ENCODE peak calls at places on chromosomes 4 and X, in ten cellular contexts. One of them, this sample, is unnamed.

GRCh38 chr4:144732584-144733130 is 86.7 kb downstream of the HHIP start:
- DNase-seq in stimulated activated CD4-positive, alpha-beta T cell treated with anti-CD3 and anti-CD28 coated beads, Interleukin-4, amount 100 ng/mL, for 48 hours: no peak
- DNase-seq in lower leg skin: no peak
- DNase-seq in HEK293T: no peak
- DNase-seq in RPMI7951: peak
- DNase-seq in nucleus accumbens: no peak
- DNase-seq in HFFc6: peak
- DNase-seq in T-helper 1 cell: no peak
- DNase-seq in epithelial cell of proximal tubule: no peak
- DNase-seq in NCI-H146: no peak
- DNase-seq in this sample: no peak

GRCh38 chr4:152516156-152516555 is 19.7 kb downstream of the FBXW7 start:
- DNase-seq in stimulated activated CD4-positive, alpha-beta T cell treated with anti-CD3 and anti-CD28 coated beads, Interleukin-4, amount 100 ng/mL, for 48 hours: no peak
- DNase-seq in lower leg skin: no peak
- DNase-seq in HEK293T: no peak
- DNase-seq in RPMI7951: peak
- DNase-seq in nucleus accumbens: no peak
- DNase-seq in HFFc6: peak
- DNase-seq in T-helper 1 cell: no peak
- DNase-seq in epithelial cell of proximal tubule: no peak
- DNase-seq in NCI-H146: peak
- DNase-seq in this sample: no peak

GRCh38 chr4:14022428-14022827 is 394.9 kb upstream of the BOD1L1 start:
- DNase-seq in stimulated activated CD4-positive, alpha-beta T cell treated with anti-CD3 and anti-CD28 coated beads, Interleukin-4, amount 100 ng/mL, for 48 hours: no peak
- DNase-seq in lower leg skin: no peak
- DNase-seq in HEK293T: no peak
- DNase-seq in RPMI7951: peak
- DNase-seq in nucleus accumbens: no peak
- DNase-seq in HFFc6: peak
- DNase-seq in T-helper 1 cell: no peak
- DNase-seq in epithelial cell of proximal tubule: peak
- DNase-seq in NCI-H146: no peak
- DNase-seq in this sample: peak

GRCh38 chr4:22991576-22991975 is 298.8 kb downstream of the GBA3 start:
- DNase-seq in stimulated activated CD4-positive, alpha-beta T cell treated with anti-CD3 and anti-CD28 coated beads, Interleukin-4, amount 100 ng/mL, for 48 hours: no peak
- DNase-seq in lower leg skin: no peak
- DNase-seq in HEK293T: no peak
- DNase-seq in RPMI7951: peak
- DNase-seq in nucleus accumbens: no peak
- DNase-seq in HFFc6: no peak
- DNase-seq in T-helper 1 cell: no peak
- DNase-seq in epithelial cell of proximal tubule: no peak
- DNase-seq in NCI-H146: no peak
- DNase-seq in this sample: no peak

GRCh38 chrX:78652971-78653822 is 5.9 kb downstream of the RTL3 start:
- DNase-seq in stimulated activated CD4-positive, alpha-beta T cell treated with anti-CD3 and anti-CD28 coated beads, Interleukin-4, amount 100 ng/mL, for 48 hours: no peak
- DNase-seq in lower leg skin: no peak
- DNase-seq in HEK293T: no peak
- DNase-seq in RPMI7951: peak
- DNase-seq in nucleus accumbens: no peak
- DNase-seq in HFFc6: peak
- DNase-seq in T-helper 1 cell: no peak
- DNase-seq in epithelial cell of proximal tubule: peak
- DNase-seq in NCI-H146: no peak
- DNase-seq in this sample: peak

GRCh38 chr4:154492288-154492687 is 689 bp upstream of the DCHS2 start:
- DNase-seq in stimulated activated CD4-positive, alpha-beta T cell treated with anti-CD3 and anti-CD28 coated beads, Interleukin-4, amount 100 ng/mL, for 48 hours: no peak
- DNase-seq in lower leg skin: no peak
- DNase-seq in HEK293T: no peak
- DNase-seq in RPMI7951: no peak
- DNase-seq in nucleus accumbens: no peak
- DNase-seq in HFFc6: no peak
- DNase-seq in T-helper 1 cell: no peak
- DNase-seq in epithelial cell of proximal tubule: no peak
- DNase-seq in NCI-H146: no peak
- DNase-seq in this sample: no peak

GRCh38 chrX:153517421-153517820 is at the start of gene ATP2B3:
- DNase-seq in stimulated activated CD4-positive, alpha-beta T cell treated with anti-CD3 and anti-CD28 coated beads, Interleukin-4, amount 100 ng/mL, for 48 hours: no peak
- DNase-seq in lower leg skin: no peak
- DNase-seq in HEK293T: no peak
- DNase-seq in RPMI7951: no peak
- DNase-seq in nucleus accumbens: no peak
- DNase-seq in HFFc6: no peak
- DNase-seq in T-helper 1 cell: no peak
- DNase-seq in epithelial cell of proximal tubule: no peak
- DNase-seq in NCI-H146: peak
- DNase-seq in this sample: no peak

GRCh38 chrX:44068043-44068442 is 94.9 kb upstream of the NDP start:
- DNase-seq in stimulated activated CD4-positive, alpha-beta T cell treated with anti-CD3 and anti-CD28 coated beads, Interleukin-4, amount 100 ng/mL, for 48 hours: no peak
- DNase-seq in lower leg skin: no peak
- DNase-seq in HEK293T: no peak
- DNase-seq in RPMI7951: no peak
- DNase-seq in nucleus accumbens: no peak
- DNase-seq in HFFc6: no peak
- DNase-seq in T-helper 1 cell: no peak
- DNase-seq in epithelial cell of proximal tubule: no peak
- DNase-seq in NCI-H146: no peak
- DNase-seq in this sample: no peak

GRCh38 chr4:82761249-82761648 is 37.3 kb downstream of the SCD5 start:
- DNase-seq in stimulated activated CD4-positive, alpha-beta T cell treated with anti-CD3 and anti-CD28 coated beads, Interleukin-4, amount 100 ng/mL, for 48 hours: no peak
- DNase-seq in lower leg skin: no peak
- DNase-seq in HEK293T: no peak
- DNase-seq in RPMI7951: no peak
- DNase-seq in nucleus accumbens: no peak
- DNase-seq in HFFc6: peak
- DNase-seq in T-helper 1 cell: no peak
- DNase-seq in epithelial cell of proximal tubule: no peak
- DNase-seq in NCI-H146: no peak
- DNase-seq in this sample: no peak

GRCh38 chrX:47093248-47093647 is 15.0 kb downstream of the RGN start:
- DNase-seq in stimulated activated CD4-positive, alpha-beta T cell treated with anti-CD3 and anti-CD28 coated beads, Interleukin-4, amount 100 ng/mL, for 48 hours: no peak
- DNase-seq in lower leg skin: no peak
- DNase-seq in HEK293T: no peak
- DNase-seq in RPMI7951: peak
- DNase-seq in nucleus accumbens: no peak
- DNase-seq in HFFc6: peak
- DNase-seq in T-helper 1 cell: no peak
- DNase-seq in epithelial cell of proximal tubule: no peak
- DNase-seq in NCI-H146: peak
- DNase-seq in this sample: peak

GRCh38 chrX:69178592-69178991 is 13.3 kb upstream of the PJA1 start:
- DNase-seq in stimulated activated CD4-positive, alpha-beta T cell treated with anti-CD3 and anti-CD28 coated beads, Interleukin-4, amount 100 ng/mL, for 48 hours: no peak
- DNase-seq in lower leg skin: no peak
- DNase-seq in HEK293T: no peak
- DNase-seq in RPMI7951: no peak
- DNase-seq in nucleus accumbens: no peak
- DNase-seq in HFFc6: no peak
- DNase-seq in T-helper 1 cell: no peak
- DNase-seq in epithelial cell of proximal tubule: no peak
- DNase-seq in NCI-H146: no peak
- DNase-seq in this sample: no peak

This sample was measured in A673.